ENCODE peak calls at places on chromosomes 16 and 17, in seven cellular contexts. R is heart left ventricle; I is hepatocyte; N is CD8-positive, alpha-beta memory T cell; Z is mammary epithelial cell; Q is GM23248; B is right cardiac atrium. H is an unnamed sample.

GRCh38 chr16:35319536-35320192 is 1860.3 kb downstream of the TP53TG3F start:
- DNase-seq in Q (no peak), R (no peak), Z (no peak), N (no peak), B (no peak), I (no peak), H (no peak)

GRCh38 chr17:8041249-8041928 is 2.5 kb downstream of the ALOX15B start:
- DNase-seq in B (no peak), Q (peak; percentile 78), R (no peak), I (peak; percentile 78), Z (peak; percentile 84), N (peak; percentile 32), H (peak; percentile 84)

GRCh38 chr17:15462962-15463361 is 4.5 kb downstream of the CDRT4 start:
- DNase-seq in Q (peak; percentile 69), N (no peak), R (no peak), B (no peak), I (no peak), Z (no peak), H (no peak)

GRCh38 chr17:66834919-66835454 is at the start of gene CACNG5:
- DNase-seq in B (no peak), Z (no peak), R (no peak), N (no peak), I (no peak), Q (no peak), H (peak; percentile 93)

GRCh38 chr16:51825740-51826139 is 674.7 kb upstream of the SALL1 start:
- DNase-seq in I (no peak), B (no peak), Z (no peak), Q (no peak), N (no peak), R (no peak), H (no peak)

GRCh38 chr17:78665952-78666920 is 89.0 kb upstream of the DNAH17 start:
- DNase-seq in N (peak; percentile 59), Q (peak; percentile 67), B (peak; percentile 86), Z (no peak), R (peak; percentile 57), I (peak; percentile 46), H (no peak)

GRCh38 chr17:34254651-34255380 is at the start of gene CCL2:
- DNase-seq in R (peak; percentile 85), Z (no peak), B (peak; percentile 91), Q (peak; percentile 78), I (peak; percentile 84), N (no peak), H (peak; percentile 93)

GRCh38 chr17:69166957-69167356 is 25.3 kb upstream of the ABCA6 start:
- DNase-seq in N (no peak), Q (no peak), R (no peak), B (no peak), I (no peak), Z (no peak), H (no peak)

GRCh38 chr16:73170587-73170986 is 122.7 kb upstream of the ZFHX3 start:
- DNase-seq in B (no peak), N (no peak), R (peak; percentile 35), I (no peak), Z (no peak), Q (no peak), H (no peak)

GRCh38 chr17:51188321-51188853 is 22.2 kb downstream of the NME2 start:
- DNase-seq in B (no peak), N (no peak), R (no peak), Z (no peak), I (peak; percentile 7), Q (no peak), H (no peak)

GRCh38 chr17:77483128-77483598 is 342.4 kb downstream of the SEC14L1 start:
- DNase-seq in N (no peak), R (no peak), Q (no peak), B (no peak), I (no peak), Z (no peak), H (no peak)

GRCh38 chr16:534089-534635 is 6.7 kb downstream of the CAPN15 start:
- DNase-seq in Z (no peak), Q (no peak), N (no peak), B (no peak), I (peak; percentile 71), R (no peak), H (no peak)

GRCh38 chr16:68592466-68593337 is 52.4 kb upstream of the CDH3 start:
- DNase-seq in N (peak; percentile 17), B (no peak), R (no peak), I (no peak), Z (no peak), Q (peak; percentile 18), H (no peak)

GRCh38 chr17:50198026-50198669 is 3.3 kb downstream of the COL1A1 start:
- DNase-seq in Z (peak; percentile 63), Q (peak; percentile 84), N (peak; percentile 50), I (peak; percentile 84), R (peak; percentile 60), B (peak; percentile 80), H (peak; percentile 89)

GRCh38 chr16:17572145-17572544 is 101.4 kb upstream of the XYLT1 start:
- DNase-seq in I (no peak), Q (no peak), N (no peak), Z (peak; percentile 41), R (no peak), B (no peak), H (no peak)

GRCh38 chr17:60989846-60990245 is 312.2 kb downstream of the BCAS3 start:
- DNase-seq in R (no peak), I (no peak), Q (no peak), B (no peak), Z (no peak), N (no peak), H (no peak)

GRCh38 chr17:10352866-10353265 is 19.9 kb downstream of the MYH13 start:
- DNase-seq in B (no peak), R (no peak), Q (no peak), Z (no peak), I (no peak), N (no peak), H (no peak)

GRCh38 chr17:44940321-44940720 is 7.3 kb downstream of the KIF18B start:
- DNase-seq in Q (peak; percentile 51), I (no peak), R (no peak), B (no peak), Z (peak; percentile 49), N (no peak), H (peak; percentile 58)

GRCh38 chr17:7232114-7232513 is 2.2 kb downstream of the DVL2 start:
- DNase-seq in I (no peak), Q (no peak), Z (no peak), N (no peak), B (no peak), R (no peak), H (no peak)

DNA sequence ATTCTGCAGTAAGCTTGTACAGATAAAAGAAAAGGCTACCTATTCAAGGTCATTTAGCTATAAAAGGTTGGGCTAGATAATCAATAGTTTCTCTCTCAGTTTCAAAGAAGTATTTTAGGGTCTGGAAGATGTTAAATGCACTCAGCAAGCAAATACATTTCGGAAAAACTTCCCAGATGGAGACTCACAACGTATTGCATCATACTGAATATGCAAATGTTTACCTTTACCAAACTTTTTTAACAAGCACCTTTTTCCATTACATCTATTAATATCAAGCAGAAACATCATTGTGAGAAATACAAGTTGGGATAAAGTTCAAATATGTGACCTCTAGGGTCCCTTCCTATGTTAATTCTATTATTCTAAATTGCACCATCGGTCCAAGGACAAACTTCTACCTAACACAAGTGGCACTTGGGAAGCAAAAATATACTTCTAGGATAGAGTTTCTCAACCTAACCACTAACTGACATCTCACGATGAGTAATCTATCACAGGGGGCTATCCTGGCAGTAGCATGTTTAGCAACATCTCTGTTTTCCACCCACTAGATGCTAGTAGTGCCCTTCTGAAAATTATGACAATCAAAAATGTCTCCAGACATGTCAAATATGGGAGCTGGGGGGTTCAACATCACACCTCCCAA is 14.6 kb downstream of the KANSL1 start:
- DNase-seq in I (no peak), Q (peak; percentile 68), B (no peak), N (no peak), R (no peak), Z (no peak), H (no peak)
- H3K4me1 ChIP-seq in I (peaks cover 11% of the 10 kb centered on the region), Q (peaks cover 49% of the 10 kb centered on the region), B (peaks cover 7% of the 10 kb centered on the region), N (peaks cover 78% of the 10 kb centered on the region), R (peaks cover 41% of the 10 kb centered on the region), Z (peaks cover 17% of the 10 kb centered on the region), H (peaks cover 2% of the 10 kb centered on the region)

GRCh38 chr16:88632587-88632930 is 5.8 kb upstream of the IL17C start:
- DNase-seq in N (no peak), Q (no peak), R (no peak), B (no peak), I (no peak), Z (no peak), H (no peak)

GRCh38 chr16:88633684-88634140 is 4.7 kb upstream of the IL17C start:
- DNase-seq in N (peak; percentile 44), I (peak; percentile 69), Q (peak; percentile 56), Z (peak; percentile 24), B (no peak), R (no peak), H (peak; percentile 90)

GRCh38 chr16:88635671-88636070 is 2.7 kb upstream of the IL17C start:
- DNase-seq in I (no peak), Z (no peak), R (no peak), N (no peak), Q (no peak), B (no peak), H (no peak)

GRCh38 chr16:88634994-88635670 is 3.2 kb upstream of the IL17C start:
- DNase-seq in Z (peak; percentile 24), N (no peak), Q (peak; percentile 36), I (no peak), R (no peak), B (no peak), H (no peak)

GRCh38 chr16:88634141-88634993 is 4.0 kb upstream of the IL17C start:
- DNase-seq in Z (peak; percentile 70), B (peak; percentile 84), Q (peak; percentile 80), R (peak; percentile 59), N (peak; percentile 46), I (peak; percentile 75), H (peak; percentile 92)
- H3K4me1 ChIP-seq in Z (peaks cover 26% of the 10 kb centered on the region), B (peaks cover 3% of the 10 kb centered on the region), Q (no peaks in the 10 kb centered on the region), R (peaks cover 3% of the 10 kb centered on the region), N (peaks cover 40% of the 10 kb centered on the region), I (peaks cover 9% of the 10 kb centered on the region), H (no peaks in the 10 kb centered on the region)

DNA sequence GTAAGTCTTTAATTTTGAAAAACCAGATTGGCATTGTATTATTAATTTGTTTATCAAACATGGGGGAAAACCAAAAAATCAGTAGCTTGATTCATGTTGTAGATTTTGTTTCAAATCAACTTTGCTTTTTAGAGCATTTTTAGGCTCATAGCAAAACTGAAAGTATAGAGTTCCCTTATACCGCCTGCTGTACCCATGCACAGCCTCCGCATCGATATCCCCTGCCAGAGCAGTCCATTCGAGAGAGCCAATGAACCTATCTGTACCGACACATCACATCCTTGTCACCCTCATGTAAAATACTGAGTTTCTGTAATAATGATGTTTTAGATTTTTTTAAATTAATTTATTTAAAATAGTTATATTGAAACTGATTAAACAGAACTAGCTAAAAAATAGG is 16.2 kb upstream of the MRC2 start:
- DNase-seq in I (no peak), R (no peak), B (no peak), Q (no peak), Z (no peak), N (no peak), H (no peak)
- H3K4me1 ChIP-seq in I (no peaks in the 10 kb centered on the region), R (no peaks in the 10 kb centered on the region), B (peaks cover 3% of the 10 kb centered on the region), Q (peaks cover 26% of the 10 kb centered on the region), Z (no peaks in the 10 kb centered on the region), N (no peaks in the 10 kb centered on the region), H (peaks cover 9% of the 10 kb centered on the region)

DNA sequence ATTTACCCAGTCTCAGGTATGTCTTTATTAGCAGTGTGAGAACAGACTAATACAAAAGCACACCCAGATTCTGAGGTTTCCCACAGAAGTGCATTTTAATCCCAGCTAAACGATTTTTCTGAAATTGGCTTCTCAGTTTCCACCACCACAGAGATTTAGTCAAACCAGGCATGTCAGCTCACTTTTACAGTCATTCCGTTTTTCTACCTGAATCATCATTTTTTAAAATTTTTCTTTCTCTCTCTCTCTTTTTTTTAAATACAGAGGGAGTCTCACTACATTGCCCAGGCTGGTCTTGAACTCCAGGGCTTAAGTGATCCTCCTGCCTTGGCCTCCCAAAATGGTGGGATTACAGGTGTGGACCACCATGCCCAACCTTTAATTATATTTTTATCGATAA is 389.1 kb downstream of the HAPSTR1 start:
- DNase-seq in R (no peak), B (no peak), N (no peak), Q (no peak), Z (no peak), I (no peak), H (no peak)
- H3K4me1 ChIP-seq in R (no peaks in the 10 kb centered on the region), B (no peaks in the 10 kb centered on the region), N (no peaks in the 10 kb centered on the region), Q (no peaks in the 10 kb centered on the region), Z (no peaks in the 10 kb centered on the region), I (no peaks in the 10 kb centered on the region), H (no peaks in the 10 kb centered on the region)